ENCODE peak calls at places on chromosome 12, in five cellular contexts. One of them, this sample, is unnamed.

GRCh38 chr12:108313609-108314331 is 25.3 kb downstream of the CMKLR1 start:
- DNase-seq in tibial nerve: peak; percentile 28
- DNase-seq in naive thymus-derived CD4-positive, alpha-beta T cell: no peak
- DNase-seq in CD4-positive, CD25-positive, alpha-beta regulatory T cell: no peak
- DNase-seq in HCT116: no peak
- DNase-seq in this sample: no peak

GRCh38 chr12:110175201-110175600 is 51.0 kb downstream of the IFT81 start:
- DNase-seq in tibial nerve: no peak
- DNase-seq in CD4-positive, CD25-positive, alpha-beta regulatory T cell: no peak
- DNase-seq in naive thymus-derived CD4-positive, alpha-beta T cell: no peak
- DNase-seq in HCT116: no peak
- DNase-seq in this sample: no peak

GRCh38 chr12:26369588-26369987 is 174.2 kb downstream of the SSPN start:
- DNase-seq in tibial nerve: peak; percentile 6
- DNase-seq in HCT116: no peak
- DNase-seq in CD4-positive, CD25-positive, alpha-beta regulatory T cell: no peak
- DNase-seq in naive thymus-derived CD4-positive, alpha-beta T cell: no peak
- DNase-seq in this sample: no peak

GRCh38 chr12:45688188-45688587 is 41.3 kb upstream of the ARID2 start:
- DNase-seq in HCT116: no peak
- DNase-seq in CD4-positive, CD25-positive, alpha-beta regulatory T cell: no peak
- DNase-seq in tibial nerve: no peak
- DNase-seq in naive thymus-derived CD4-positive, alpha-beta T cell: no peak
- DNase-seq in this sample: no peak

GRCh38 chr12:12358528-12358927 is 1.6 kb downstream of the BORCS5 start:
- DNase-seq in naive thymus-derived CD4-positive, alpha-beta T cell: no peak
- DNase-seq in HCT116: no peak
- DNase-seq in CD4-positive, CD25-positive, alpha-beta regulatory T cell: no peak
- DNase-seq in tibial nerve: no peak
- DNase-seq in this sample: no peak

GRCh38 chr12:45490232-45490881 is 239.1 kb upstream of the ARID2 start:
- DNase-seq in tibial nerve: no peak
- DNase-seq in HCT116: no peak
- DNase-seq in naive thymus-derived CD4-positive, alpha-beta T cell: no peak
- DNase-seq in CD4-positive, CD25-positive, alpha-beta regulatory T cell: no peak
- DNase-seq in this sample: no peak

GRCh38 chr12:32647275-32647674 is 31.8 kb upstream of the DNM1L start:
- DNase-seq in naive thymus-derived CD4-positive, alpha-beta T cell: no peak
- DNase-seq in CD4-positive, CD25-positive, alpha-beta regulatory T cell: no peak
- DNase-seq in tibial nerve: no peak
- DNase-seq in HCT116: no peak
- DNase-seq in this sample: no peak

GRCh38 chr12:47715393-47715876 is 9.6 kb upstream of the RPAP3 start:
- DNase-seq in HCT116: peak; percentile 74
- DNase-seq in CD4-positive, CD25-positive, alpha-beta regulatory T cell: peak; percentile 78
- DNase-seq in naive thymus-derived CD4-positive, alpha-beta T cell: peak; percentile 83
- DNase-seq in tibial nerve: peak; percentile 75
- DNase-seq in this sample: peak; percentile 59

GRCh38 chr12:130013771-130014484 is 110.1 kb upstream of the TMEM132D start:
- DNase-seq in CD4-positive, CD25-positive, alpha-beta regulatory T cell: no peak
- DNase-seq in naive thymus-derived CD4-positive, alpha-beta T cell: peak; percentile 21
- DNase-seq in tibial nerve: peak; percentile 20
- DNase-seq in HCT116: no peak
- DNase-seq in this sample: no peak

GRCh38 chr12:64171715-64172114 is 50.4 kb downstream of the KICS2 start:
- DNase-seq in HCT116: peak; percentile 79
- DNase-seq in tibial nerve: no peak
- DNase-seq in naive thymus-derived CD4-positive, alpha-beta T cell: no peak
- DNase-seq in CD4-positive, CD25-positive, alpha-beta regulatory T cell: no peak
- DNase-seq in this sample: no peak

GRCh38 chr12:92604786-92605185 is 98.0 kb upstream of the PLEKHG7 start:
- DNase-seq in tibial nerve: no peak
- DNase-seq in HCT116: no peak
- DNase-seq in CD4-positive, CD25-positive, alpha-beta regulatory T cell: no peak
- DNase-seq in naive thymus-derived CD4-positive, alpha-beta T cell: no peak
- DNase-seq in this sample: no peak

GRCh38 chr12:32470936-32471335 is 71.6 kb downstream of the FGD4 start:
- DNase-seq in HCT116: no peak
- DNase-seq in naive thymus-derived CD4-positive, alpha-beta T cell: no peak
- DNase-seq in tibial nerve: no peak
- DNase-seq in CD4-positive, CD25-positive, alpha-beta regulatory T cell: no peak
- DNase-seq in this sample: no peak

GRCh38 chr12:122730215-122731014 is at the start of gene HCAR1:
- DNase-seq in HCT116: no peak
- DNase-seq in CD4-positive, CD25-positive, alpha-beta regulatory T cell: no peak
- DNase-seq in naive thymus-derived CD4-positive, alpha-beta T cell: peak; percentile 55
- DNase-seq in tibial nerve: no peak
- DNase-seq in this sample: no peak

GRCh38 chr12:125512541-125513298 is 447.5 kb downstream of the AACS start:
- DNase-seq in naive thymus-derived CD4-positive, alpha-beta T cell: no peak
- DNase-seq in tibial nerve: no peak
- DNase-seq in CD4-positive, CD25-positive, alpha-beta regulatory T cell: no peak
- DNase-seq in HCT116: no peak
- DNase-seq in this sample: no peak

GRCh38 chr12:124745891-124746570 is 117.6 kb downstream of the SCARB1 start:
- DNase-seq in CD4-positive, CD25-positive, alpha-beta regulatory T cell: no peak
- DNase-seq in naive thymus-derived CD4-positive, alpha-beta T cell: peak; percentile 36
- DNase-seq in tibial nerve: peak; percentile 91
- DNase-seq in HCT116: peak; percentile 67
- DNase-seq in this sample: no peak

GRCh38 chr12:24838531-24838950 is 110.4 kb downstream of the BCAT1 start:
- DNase-seq in HCT116: no peak
- DNase-seq in CD4-positive, CD25-positive, alpha-beta regulatory T cell: no peak
- DNase-seq in naive thymus-derived CD4-positive, alpha-beta T cell: no peak
- DNase-seq in tibial nerve: peak; percentile 84
- DNase-seq in this sample: no peak

GRCh38 chr12:82430541-82431145 is 72.3 kb downstream of the METTL25 start:
- DNase-seq in tibial nerve: no peak
- DNase-seq in naive thymus-derived CD4-positive, alpha-beta T cell: no peak
- DNase-seq in CD4-positive, CD25-positive, alpha-beta regulatory T cell: no peak
- DNase-seq in HCT116: no peak
- DNase-seq in this sample: no peak

GRCh38 chr12:78260976-78261375 is 430.3 kb downstream of the NAV3 start:
- DNase-seq in CD4-positive, CD25-positive, alpha-beta regulatory T cell: no peak
- DNase-seq in naive thymus-derived CD4-positive, alpha-beta T cell: no peak
- DNase-seq in tibial nerve: no peak
- DNase-seq in HCT116: no peak
- DNase-seq in this sample: no peak

GRCh38 chr12:89770391-89770790 is 61.8 kb upstream of the ATP2B1 start:
- DNase-seq in tibial nerve: no peak
- DNase-seq in HCT116: no peak
- DNase-seq in CD4-positive, CD25-positive, alpha-beta regulatory T cell: no peak
- DNase-seq in naive thymus-derived CD4-positive, alpha-beta T cell: no peak
- DNase-seq in this sample: no peak

GRCh38 chr12:5518584-5519365 is 86.9 kb downstream of the NTF3 start:
- DNase-seq in HCT116: no peak
- DNase-seq in naive thymus-derived CD4-positive, alpha-beta T cell: no peak
- DNase-seq in tibial nerve: peak; percentile 2
- DNase-seq in CD4-positive, CD25-positive, alpha-beta regulatory T cell: no peak
- DNase-seq in this sample: no peak

GRCh38 chr12:110223777-110224378 is 57.2 kb upstream of the ATP2A2 start:
- DNase-seq in HCT116: no peak
- DNase-seq in CD4-positive, CD25-positive, alpha-beta regulatory T cell: no peak
- DNase-seq in tibial nerve: no peak
- DNase-seq in naive thymus-derived CD4-positive, alpha-beta T cell: no peak
- DNase-seq in this sample: no peak

GRCh38 chr12:76916170-76916540 is 37.3 kb upstream of the CSRP2 start:
- DNase-seq in tibial nerve: no peak
- DNase-seq in naive thymus-derived CD4-positive, alpha-beta T cell: no peak
- DNase-seq in CD4-positive, CD25-positive, alpha-beta regulatory T cell: no peak
- DNase-seq in HCT116: no peak
- DNase-seq in this sample: no peak

GRCh38 chr12:10153271-10154144 is 18.4 kb downstream of the OLR1 start:
- DNase-seq in naive thymus-derived CD4-positive, alpha-beta T cell: peak; percentile 63
- DNase-seq in HCT116: peak; percentile 21
- DNase-seq in CD4-positive, CD25-positive, alpha-beta regulatory T cell: peak; percentile 68
- DNase-seq in tibial nerve: peak; percentile 67
- DNase-seq in this sample: peak; percentile 48

GRCh38 chr12:110176745-110177144 is 52.6 kb downstream of the IFT81 start:
- DNase-seq in HCT116: no peak
- DNase-seq in CD4-positive, CD25-positive, alpha-beta regulatory T cell: no peak
- DNase-seq in naive thymus-derived CD4-positive, alpha-beta T cell: no peak
- DNase-seq in tibial nerve: no peak
- DNase-seq in this sample: no peak

GRCh38 chr12:111268738-111269572 is 99.9 kb downstream of the PHETA1 start:
- DNase-seq in tibial nerve: no peak
- DNase-seq in naive thymus-derived CD4-positive, alpha-beta T cell: no peak
- DNase-seq in CD4-positive, CD25-positive, alpha-beta regulatory T cell: no peak
- DNase-seq in HCT116: peak; percentile 6
- DNase-seq in this sample: no peak

GRCh38 chr12:124213606-124214347 is 81.1 kb upstream of the RFLNA start:
- DNase-seq in naive thymus-derived CD4-positive, alpha-beta T cell: no peak
- DNase-seq in CD4-positive, CD25-positive, alpha-beta regulatory T cell: no peak
- DNase-seq in HCT116: no peak
- DNase-seq in tibial nerve: no peak
- DNase-seq in this sample: no peak

DNA sequence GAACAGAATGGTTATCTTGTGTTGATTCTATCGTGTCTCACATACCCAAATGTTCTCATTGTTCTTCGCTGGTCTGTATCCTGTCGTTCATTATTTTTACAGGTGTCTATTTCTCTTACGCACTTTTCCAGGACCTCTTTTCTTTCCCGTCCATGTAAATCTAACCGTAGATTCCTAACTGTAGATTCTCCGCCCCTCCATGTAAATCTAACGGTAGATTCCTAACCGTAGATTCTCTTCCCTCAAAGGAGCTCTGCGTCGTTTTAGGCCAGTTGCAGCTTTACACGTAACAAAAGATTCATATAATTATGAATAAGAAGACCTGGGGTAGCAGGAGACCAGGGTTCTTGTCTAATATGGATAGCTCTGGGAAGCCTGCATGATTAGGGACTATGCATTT is 9.7 kb upstream of the ZNF605 start:
- DNase-seq in tibial nerve: no peak
- DNase-seq in HCT116: no peak
- DNase-seq in CD4-positive, CD25-positive, alpha-beta regulatory T cell: no peak
- DNase-seq in naive thymus-derived CD4-positive, alpha-beta T cell: no peak
- DNase-seq in this sample: no peak
- H3K9me3 ChIP-seq in tibial nerve: no peaks in the 10 kb centered on the region
- H3K9me3 ChIP-seq in HCT116: no peaks in the 10 kb centered on the region
- H3K9me3 ChIP-seq in CD4-positive, CD25-positive, alpha-beta regulatory T cell: peaks cover 40% of the 10 kb centered on the region
- H3K9me3 ChIP-seq in naive thymus-derived CD4-positive, alpha-beta T cell: no peaks in the 10 kb centered on the region
- H3K9me3 ChIP-seq in this sample: no peaks in the 10 kb centered on the region

GRCh38 chr12:79566452-79566851 is 124.3 kb downstream of the PAWR start:
- DNase-seq in tibial nerve: no peak
- DNase-seq in naive thymus-derived CD4-positive, alpha-beta T cell: no peak
- DNase-seq in CD4-positive, CD25-positive, alpha-beta regulatory T cell: no peak
- DNase-seq in HCT116: no peak
- DNase-seq in this sample: no peak
- H3K9me3 ChIP-seq in tibial nerve: no peaks in the 10 kb centered on the region
- H3K9me3 ChIP-seq in naive thymus-derived CD4-positive, alpha-beta T cell: no peaks in the 10 kb centered on the region
- H3K9me3 ChIP-seq in CD4-positive, CD25-positive, alpha-beta regulatory T cell: no peaks in the 10 kb centered on the region
- H3K9me3 ChIP-seq in HCT116: no peaks in the 10 kb centered on the region
- H3K9me3 ChIP-seq in this sample: no peaks in the 10 kb centered on the region

DNA sequence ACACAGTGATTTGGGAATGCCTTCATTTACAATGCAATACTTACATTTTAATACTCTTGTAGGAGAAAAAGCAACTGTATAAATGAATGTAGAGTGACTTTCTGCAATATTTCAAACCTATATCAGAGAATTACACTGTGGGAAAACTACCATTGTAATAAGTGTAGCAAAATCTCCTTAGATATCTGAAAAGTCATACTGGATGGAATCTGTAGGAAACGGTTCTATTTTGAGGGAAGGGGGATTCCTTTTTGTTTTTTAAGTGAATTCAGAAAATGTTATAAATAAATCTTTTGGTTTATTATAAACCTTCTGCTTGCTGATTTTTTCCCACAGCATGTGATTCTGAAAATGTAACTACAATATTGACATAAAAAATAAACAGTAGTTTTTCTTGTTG is 23.0 kb downstream of the ZNF891 start:
- DNase-seq in CD4-positive, CD25-positive, alpha-beta regulatory T cell: no peak
- DNase-seq in naive thymus-derived CD4-positive, alpha-beta T cell: no peak
- DNase-seq in tibial nerve: no peak
- DNase-seq in HCT116: no peak
- DNase-seq in this sample: no peak
- H3K9me3 ChIP-seq in CD4-positive, CD25-positive, alpha-beta regulatory T cell: peaks cover 98% of the 10 kb centered on the region
- H3K9me3 ChIP-seq in naive thymus-derived CD4-positive, alpha-beta T cell: peaks cover 48% of the 10 kb centered on the region
- H3K9me3 ChIP-seq in tibial nerve: peaks cover 36% of the 10 kb centered on the region
- H3K9me3 ChIP-seq in HCT116: peaks cover 34% of the 10 kb centered on the region
- H3K9me3 ChIP-seq in this sample: peaks cover 59% of the 10 kb centered on the region

GRCh38 chr12:65442418-65442817 is 163.9 kb downstream of the MSRB3 start:
- DNase-seq in HCT116: no peak
- DNase-seq in CD4-positive, CD25-positive, alpha-beta regulatory T cell: no peak
- DNase-seq in naive thymus-derived CD4-positive, alpha-beta T cell: no peak
- DNase-seq in tibial nerve: no peak
- DNase-seq in this sample: no peak

GRCh38 chr12:65446901-65447300 is 168.4 kb downstream of the MSRB3 start:
- DNase-seq in tibial nerve: no peak
- DNase-seq in CD4-positive, CD25-positive, alpha-beta regulatory T cell: no peak
- DNase-seq in naive thymus-derived CD4-positive, alpha-beta T cell: no peak
- DNase-seq in HCT116: no peak
- DNase-seq in this sample: no peak

DNA sequence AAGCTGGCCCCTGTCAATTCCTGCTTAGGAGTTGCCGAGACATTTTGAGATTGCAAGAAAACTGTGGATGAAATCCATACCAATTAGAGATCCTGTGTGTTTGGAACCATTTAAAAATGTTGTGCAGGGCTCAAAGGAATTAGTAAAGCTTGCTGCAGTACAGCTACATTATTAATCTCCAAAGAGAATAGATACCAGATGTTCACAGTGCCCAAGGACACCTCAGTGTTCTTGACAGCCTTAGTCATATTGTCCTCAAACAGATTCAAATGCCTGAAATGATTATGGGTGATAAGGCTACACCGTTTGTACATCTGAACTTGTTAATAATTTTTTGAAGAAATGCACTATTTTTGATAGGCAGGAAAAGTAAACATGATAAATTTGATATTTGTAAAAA is 164.6 kb downstream of the MSRB3 start:
- DNase-seq in naive thymus-derived CD4-positive, alpha-beta T cell: no peak
- DNase-seq in CD4-positive, CD25-positive, alpha-beta regulatory T cell: no peak
- DNase-seq in HCT116: no peak
- DNase-seq in tibial nerve: no peak
- DNase-seq in this sample: no peak
- H3K9me3 ChIP-seq in naive thymus-derived CD4-positive, alpha-beta T cell: no peaks in the 10 kb centered on the region
- H3K9me3 ChIP-seq in CD4-positive, CD25-positive, alpha-beta regulatory T cell: no peaks in the 10 kb centered on the region
- H3K9me3 ChIP-seq in HCT116: no peaks in the 10 kb centered on the region
- H3K9me3 ChIP-seq in tibial nerve: no peaks in the 10 kb centered on the region
- H3K9me3 ChIP-seq in this sample: no peaks in the 10 kb centered on the region

GRCh38 chr12:101925935-101926334 is 48.6 kb downstream of the DRAM1 start:
- DNase-seq in naive thymus-derived CD4-positive, alpha-beta T cell: no peak
- DNase-seq in HCT116: no peak
- DNase-seq in tibial nerve: no peak
- DNase-seq in CD4-positive, CD25-positive, alpha-beta regulatory T cell: no peak
- DNase-seq in this sample: no peak
- H3K9me3 ChIP-seq in naive thymus-derived CD4-positive, alpha-beta T cell: no peaks in the 10 kb centered on the region
- H3K9me3 ChIP-seq in HCT116: no peaks in the 10 kb centered on the region
- H3K9me3 ChIP-seq in tibial nerve: no peaks in the 10 kb centered on the region
- H3K9me3 ChIP-seq in CD4-positive, CD25-positive, alpha-beta regulatory T cell: no peaks in the 10 kb centered on the region
- H3K9me3 ChIP-seq in this sample: no peaks in the 10 kb centered on the region

DNA sequence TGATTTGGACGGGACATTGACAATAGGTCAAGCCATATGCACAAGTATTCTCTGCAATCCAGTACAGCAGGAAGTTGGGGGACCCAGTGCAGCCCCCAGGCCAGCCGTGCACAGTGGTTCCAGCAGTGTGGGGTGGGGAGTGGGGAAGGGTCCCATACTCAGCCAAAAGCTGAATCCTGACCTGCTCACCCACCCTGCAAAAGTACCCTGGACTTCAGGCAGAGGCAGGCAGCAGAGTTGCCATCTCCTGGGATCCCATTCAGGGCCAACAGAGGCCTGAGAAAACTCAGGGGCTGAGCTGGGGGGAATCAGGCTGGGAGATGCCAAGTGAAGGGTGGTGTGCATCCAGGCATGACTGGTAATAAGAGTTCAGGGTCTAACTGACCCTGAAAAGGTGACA is 83.9 kb downstream of the ALG10 start:
- DNase-seq in tibial nerve: no peak
- DNase-seq in naive thymus-derived CD4-positive, alpha-beta T cell: no peak
- DNase-seq in HCT116: no peak
- DNase-seq in CD4-positive, CD25-positive, alpha-beta regulatory T cell: no peak
- DNase-seq in this sample: no peak
- H3K9me3 ChIP-seq in tibial nerve: no peaks in the 10 kb centered on the region
- H3K9me3 ChIP-seq in naive thymus-derived CD4-positive, alpha-beta T cell: no peaks in the 10 kb centered on the region
- H3K9me3 ChIP-seq in HCT116: no peaks in the 10 kb centered on the region
- H3K9me3 ChIP-seq in CD4-positive, CD25-positive, alpha-beta regulatory T cell: no peaks in the 10 kb centered on the region
- H3K9me3 ChIP-seq in this sample: no peaks in the 10 kb centered on the region

This sample was measured in T-helper 17 cell.